ENCODE peak calls at places on chromosomes 7 and 10, in eight cellular contexts. U is HCT116; A is left lung; I is SJSA1; W is colonic mucosa; T is CD8-positive, alpha-beta memory T cell; Y is sigmoid colon; P is GM23248. M is an unnamed sample.

GRCh38 chr10:60359066-60359465 is 30.6 kb downstream of the ANK3 start:
- DNase-seq in U (no peak), A (no peak), I (no peak), W (no peak), T (no peak), Y (no peak), P (no peak), M (no peak)

GRCh38 chr10:113524539-113525490 is 28.0 kb upstream of the HABP2 start:
- DNase-seq in U (no peak), A (no peak), I (peak; percentile 26), W (no peak), T (no peak), Y (no peak), P (peak; percentile 75), M (no peak)

GRCh38 chr10:28910960-28911359 is 233.6 kb downstream of the BAMBI start:
- DNase-seq in U (no peak), A (no peak), I (no peak), W (no peak), T (no peak), Y (no peak), P (peak; percentile 46), M (no peak)

GRCh38 chr10:13270877-13271551 is 28.9 kb downstream of the PHYH start:
- DNase-seq in U (peak; percentile 19), A (no peak), I (no peak), W (peak; percentile 45), T (no peak), Y (no peak), P (peak; percentile 78), M (no peak)

GRCh38 chr7:17239683-17240521 is 58.5 kb upstream of the AHR start:
- DNase-seq in U (peak; percentile 7), A (no peak), I (no peak), W (no peak), T (no peak), Y (no peak), P (peak; percentile 27), M (no peak)

GRCh38 chr10:133128126-133129081 is 31.6 kb upstream of the KNDC1 start:
- DNase-seq in U (no peak), A (peak; percentile 26), I (no peak), W (no peak), T (no peak), Y (peak; percentile 49), P (no peak), M (no peak)

GRCh38 chr10:43265799-43266721 is 805 bp downstream of the RASGEF1A start:
- DNase-seq in U (no peak), A (no peak), I (peak; percentile 38), W (peak; percentile 17), T (peak; percentile 35), Y (no peak), P (peak; percentile 11), M (no peak)

GRCh38 chr10:81177651-81178244 is 640.0 kb downstream of the SH2D4B start:
- DNase-seq in U (no peak), A (no peak), I (no peak), W (no peak), T (no peak), Y (no peak), P (no peak), M (no peak)

GRCh38 chr7:127578036-127578684 is 7.2 kb downstream of the GCC1 start:
- DNase-seq in U (no peak), A (no peak), I (no peak), W (no peak), T (no peak), Y (no peak), P (peak; percentile 53), M (no peak)

GRCh38 chr10:74432841-74433594 is 282.0 kb downstream of the ADK start:
- DNase-seq in U (no peak), A (no peak), I (no peak), W (no peak), T (no peak), Y (no peak), P (peak; percentile 80), M (no peak)

GRCh38 chr10:57973451-57973850 is 294.2 kb downstream of the IPMK start:
- DNase-seq in U (no peak), A (no peak), I (no peak), W (no peak), T (no peak), Y (no peak), P (peak; percentile 28), M (no peak)

GRCh38 chr10:5434017-5434753 is 21.8 kb downstream of the NET1 start:
- DNase-seq in U (peak; percentile 37), A (no peak), I (no peak), W (no peak), T (no peak), Y (no peak), P (peak; percentile 82), M (no peak)

GRCh38 chr7:32204361-32205018 is 134.3 kb upstream of the PDE1C start:
- DNase-seq in U (peak; percentile 65), A (peak; percentile 43), I (peak; percentile 70), W (peak; percentile 33), T (no peak), Y (peak; percentile 75), P (peak; percentile 90), M (no peak)

GRCh38 chr10:132223156-132223590 is 36.4 kb downstream of the DPYSL4 start:
- DNase-seq in U (peak; percentile 36), A (peak; percentile 83), I (peak; percentile 80), W (peak; percentile 80), T (peak; percentile 37), Y (peak; percentile 90), P (peak; percentile 93), M (peak; percentile 40)

GRCh38 chr10:75531571-75532031 is 100.2 kb downstream of the LRMDA start:
- DNase-seq in U (no peak), A (no peak), I (no peak), W (no peak), T (no peak), Y (no peak), P (no peak), M (no peak)

GRCh38 chr7:7977774-7978173 is 9.2 kb downstream of the GLCCI1 start:
- DNase-seq in U (no peak), A (no peak), I (no peak), W (no peak), T (no peak), Y (no peak), P (no peak), M (no peak)
- H3K27ac ChIP-seq in U (no peak overlapping the region), A (no peak overlapping the region), I (no peak overlapping the region), W (no peak overlapping the region), T (no peak overlapping the region), Y (no peak overlapping the region), P (no peak overlapping the region), M (no peak overlapping the region)

GRCh38 chr7:23242935-23243334 is 3.6 kb upstream of the GPNMB start:
- DNase-seq in U (no peak), A (no peak), I (no peak), W (no peak), T (no peak), Y (no peak), P (peak; percentile 20), M (no peak)

GRCh38 chr7:23239709-23240108 is 6.9 kb upstream of the GPNMB start:
- DNase-seq in U (no peak), A (no peak), I (no peak), W (no peak), T (no peak), Y (no peak), P (no peak), M (no peak)

GRCh38 chr7:23239253-23239652 is 7.3 kb upstream of the GPNMB start:
- DNase-seq in U (no peak), A (no peak), I (no peak), W (no peak), T (no peak), Y (no peak), P (peak; percentile 14), M (no peak)

GRCh38 chr7:23244335-23244635 is 2.3 kb upstream of the GPNMB start:
- DNase-seq in U (no peak), A (no peak), I (no peak), W (no peak), T (no peak), Y (no peak), P (no peak), M (no peak)

DNA sequence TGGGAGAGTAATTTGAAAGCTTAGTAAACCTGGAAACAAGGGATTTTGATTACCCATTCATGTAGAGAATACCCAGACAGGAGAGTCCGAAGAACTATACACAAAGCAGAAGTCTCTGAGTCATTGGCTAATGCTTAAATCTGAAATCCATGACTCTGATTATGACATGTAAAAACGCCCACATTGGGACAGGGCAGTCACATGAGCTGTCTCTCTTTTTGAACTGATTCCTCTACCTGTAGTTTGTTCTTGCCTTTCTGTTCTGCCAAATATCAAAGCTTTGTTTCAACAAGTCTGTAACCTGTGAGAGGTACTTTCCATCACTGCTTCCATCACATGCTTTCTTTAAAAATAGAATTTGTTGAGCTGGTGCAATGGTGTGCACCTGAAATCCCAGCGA is 4.3 kb upstream of the GPNMB start:
- DNase-seq in U (no peak), A (no peak), I (no peak), W (no peak), T (no peak), Y (no peak), P (peak; percentile 56), M (no peak)
- H3K4me1 ChIP-seq in U (no peaks in the 10 kb centered on the region), A (no peaks in the 10 kb centered on the region), I (no peaks in the 10 kb centered on the region), W (no peaks in the 10 kb centered on the region), T (no peaks in the 10 kb centered on the region), Y (no peaks in the 10 kb centered on the region), P (peaks cover 25% of the 10 kb centered on the region), M (no peaks in the 10 kb centered on the region)

GRCh38 chr10:98030991-98031431 is 590 bp upstream of the CRTAC1 start:
- DNase-seq in U (no peak), A (no peak), I (no peak), W (no peak), T (no peak), Y (no peak), P (no peak), M (no peak)

GRCh38 chr10:98031440-98031839 is 1.0 kb upstream of the CRTAC1 start:
- DNase-seq in U (no peak), A (no peak), I (no peak), W (no peak), T (no peak), Y (no peak), P (no peak), M (no peak)

GRCh38 chr10:98029149-98030092 is 1.0 kb downstream of the CRTAC1 start:
- DNase-seq in U (no peak), A (no peak), I (no peak), W (no peak), T (no peak), Y (no peak), P (no peak), M (no peak)

GRCh38 chr10:98028168-98028770 is 2.2 kb downstream of the CRTAC1 start:
- DNase-seq in U (peak; percentile 37), A (peak; percentile 64), I (no peak), W (peak; percentile 61), T (peak; percentile 38), Y (no peak), P (peak; percentile 52), M (peak; percentile 55)

GRCh38 chr10:98030093-98030821 is at the start of gene CRTAC1:
- DNase-seq in U (no peak), A (peak; percentile 42), I (no peak), W (peak; percentile 26), T (no peak), Y (peak; percentile 83), P (peak; percentile 49), M (no peak)
- H3K4me3 ChIP-seq in U (no peak within 1 kb of the TSS), A (peak within 1 kb of the TSS; percentile 11), I (peak within 1 kb of the TSS; percentile 8), W (peak within 1 kb of the TSS; percentile 23), T (no peak within 1 kb of the TSS), Y (peak within 1 kb of the TSS; percentile 35), P (no peak within 1 kb of the TSS), M (no peak within 1 kb of the TSS)

DNA sequence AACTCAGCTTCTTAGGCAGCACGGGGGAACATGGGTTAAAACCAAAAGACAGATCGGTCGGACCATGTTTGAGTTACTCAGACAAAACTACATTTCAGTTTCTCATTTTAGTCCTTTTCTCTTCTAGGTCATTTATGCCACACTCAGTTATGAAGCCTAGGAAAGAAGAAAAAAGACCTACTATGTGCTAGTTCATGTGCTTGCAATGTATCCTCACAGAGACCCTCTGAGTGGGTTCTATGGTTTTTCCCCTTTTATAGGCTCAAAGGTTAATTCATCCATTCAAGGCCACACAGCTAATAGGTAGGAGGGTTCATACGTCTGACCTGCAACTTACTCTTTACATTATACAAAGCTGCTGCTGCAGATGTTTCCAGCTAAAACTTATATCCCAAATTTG is 104.7 kb upstream of the ZNF438 start:
- DNase-seq in U (no peak), A (no peak), I (no peak), W (no peak), T (no peak), Y (no peak), P (no peak), M (no peak)
- H3K27ac ChIP-seq in U (no peak overlapping the region), A (peak overlapping the region; percentile 13), I (peak overlapping the region; percentile 39), W (no peak overlapping the region), T (no peak overlapping the region), Y (peak overlapping the region; percentile 27), P (no peak overlapping the region), M (peak overlapping the region; percentile 16)